ENCODE peak calls at places on chromosomes 1 and 21, in four cellular contexts. One of them, this sample, is unnamed.

GRCh38 chr1:8373547-8374270 is 55.8 kb downstream of the SLC45A1 start:
- DNase-seq in K562: no peak
- DNase-seq in GM12878: no peak
- DNase-seq in HepG2: no peak
- DNase-seq in this sample: no peak

GRCh38 chr1:45929257-45929687 is 125.9 kb downstream of the MAST2 start:
- DNase-seq in K562: peak
- DNase-seq in GM12878: no peak
- DNase-seq in HepG2: peak
- DNase-seq in this sample: peak

GRCh38 chr1:118767971-118768370 is 220.2 kb downstream of the TBX15 start:
- DNase-seq in K562: no peak
- DNase-seq in GM12878: no peak
- DNase-seq in HepG2: no peak
- DNase-seq in this sample: no peak

GRCh38 chr1:28036431-28036830 is 52.0 kb downstream of the EYA3 start:
- DNase-seq in K562: no peak
- DNase-seq in GM12878: no peak
- DNase-seq in HepG2: no peak
- DNase-seq in this sample: no peak

GRCh38 chr1:112504666-112505399 is 3.9 kb upstream of the WNT2B start:
- DNase-seq in K562: no peak
- DNase-seq in GM12878: no peak
- DNase-seq in HepG2: no peak
- DNase-seq in this sample: no peak

GRCh38 chr1:6072774-6073479 is 27.2 kb downstream of the KCNAB2 start:
- DNase-seq in K562: no peak
- DNase-seq in GM12878: no peak
- DNase-seq in HepG2: no peak
- DNase-seq in this sample: no peak

GRCh38 chr1:11098931-11099309 is 749 bp downstream of the EXOSC10 start:
- DNase-seq in K562: no peak
- DNase-seq in GM12878: no peak
- DNase-seq in HepG2: no peak
- DNase-seq in this sample: no peak

GRCh38 chr1:65068202-65069011 is 79.6 kb upstream of the AK4 start:
- DNase-seq in K562: peak
- DNase-seq in GM12878: no peak
- DNase-seq in HepG2: no peak
- DNase-seq in this sample: no peak

GRCh38 chr1:227729881-227730629 is 5.0 kb downstream of the JMJD4 start:
- DNase-seq in K562: peak
- DNase-seq in GM12878: no peak
- DNase-seq in HepG2: peak
- DNase-seq in this sample: peak

GRCh38 chr21:34733866-34734265 is 65.1 kb downstream of the CLIC6 start:
- DNase-seq in K562: no peak
- DNase-seq in GM12878: no peak
- DNase-seq in HepG2: no peak
- DNase-seq in this sample: no peak

GRCh38 chr1:111716371-111716770 is 22.8 kb downstream of the INKA2 start:
- DNase-seq in K562: no peak
- DNase-seq in GM12878: no peak
- DNase-seq in HepG2: no peak
- DNase-seq in this sample: no peak

GRCh38 chr21:34846214-34846575 is 177.4 kb downstream of the CLIC6 start:
- DNase-seq in K562: no peak
- DNase-seq in GM12878: no peak
- DNase-seq in HepG2: no peak
- DNase-seq in this sample: no peak

GRCh38 chr1:50976890-50977574 is 7.0 kb downstream of the CDKN2C start:
- DNase-seq in K562: peak
- DNase-seq in GM12878: no peak
- DNase-seq in HepG2: peak
- DNase-seq in this sample: peak

GRCh38 chr1:224929335-224930237 is at the start of gene DNAH14:
- DNase-seq in K562: peak
- DNase-seq in GM12878: no peak
- DNase-seq in HepG2: peak
- DNase-seq in this sample: peak

GRCh38 chr1:119868176-119868575 is 28.1 kb downstream of the ADAM30 start:
- DNase-seq in K562: no peak
- DNase-seq in GM12878: no peak
- DNase-seq in HepG2: no peak
- DNase-seq in this sample: no peak
- TF ChIP-seq FOXK2 in K562: no peak
- TF ChIP-seq FOXK2 in GM12878: no peak
- TF ChIP-seq FOXK2 in HepG2: no peak
- TF ChIP-seq FOXK2 in this sample: no peak

GRCh38 chr1:102191723-102192122 is 195.0 kb upstream of the OLFM3 start:
- DNase-seq in K562: no peak
- DNase-seq in GM12878: peak
- DNase-seq in HepG2: peak
- DNase-seq in this sample: peak
- TF ChIP-seq SP1 in K562: no peak
- TF ChIP-seq SP1 in GM12878: no peak
- TF ChIP-seq SP1 in HepG2: no peak
- TF ChIP-seq SP1 in this sample: no peak

GRCh38 chr1:159828916-159829634 is 2.4 kb downstream of the SLAMF8 start:
- DNase-seq in K562: peak
- DNase-seq in GM12878: peak
- DNase-seq in HepG2: peak
- DNase-seq in this sample: peak
- TF ChIP-seq TARDBP in K562: no peak
- TF ChIP-seq TARDBP in GM12878: no peak
- TF ChIP-seq TARDBP in HepG2: no peak
- TF ChIP-seq TARDBP in this sample: no peak

GRCh38 chr1:216705686-216706085 is 17.5 kb downstream of the ESRRG start:
- DNase-seq in K562: no peak
- DNase-seq in GM12878: no peak
- DNase-seq in HepG2: no peak
- DNase-seq in this sample: no peak

GRCh38 chr1:216700779-216701178 is 22.4 kb downstream of the ESRRG start:
- DNase-seq in K562: no peak
- DNase-seq in GM12878: no peak
- DNase-seq in HepG2: no peak
- DNase-seq in this sample: no peak

DNA sequence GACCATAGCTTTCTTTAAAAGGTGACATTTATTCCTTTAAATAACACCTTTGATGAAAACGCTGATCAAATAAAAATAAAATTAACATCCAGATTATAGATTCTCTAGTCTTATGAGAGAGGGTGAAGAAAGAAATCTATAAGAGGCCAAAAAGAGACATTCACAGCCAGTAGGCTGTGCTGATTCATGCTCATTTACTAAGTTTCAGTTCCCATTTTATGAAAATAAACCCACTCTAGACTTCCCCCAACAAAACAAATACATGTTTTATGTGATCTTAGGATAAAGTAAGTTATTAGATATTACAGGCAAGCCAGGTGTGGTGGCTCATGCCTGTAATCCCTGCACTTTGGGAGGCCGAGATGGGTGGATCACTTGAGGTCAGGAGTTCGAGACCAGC is 21.1 kb downstream of the ESRRG start:
- DNase-seq in K562: no peak
- DNase-seq in GM12878: no peak
- DNase-seq in HepG2: no peak
- DNase-seq in this sample: no peak
- TF ChIP-seq FOXK2 in K562: no peak
- TF ChIP-seq FOXK2 in GM12878: no peak
- TF ChIP-seq FOXK2 in HepG2: no peak
- TF ChIP-seq FOXK2 in this sample: no peak

GRCh38 chr1:158045639-158046038 is 52.2 kb downstream of the KIRREL1 start:
- DNase-seq in K562: no peak
- DNase-seq in GM12878: no peak
- DNase-seq in HepG2: no peak
- DNase-seq in this sample: no peak

GRCh38 chr1:158046726-158047510 is 53.5 kb downstream of the KIRREL1 start:
- DNase-seq in K562: no peak
- DNase-seq in GM12878: no peak
- DNase-seq in HepG2: no peak
- DNase-seq in this sample: no peak

GRCh38 chr1:158040323-158040722 is 46.9 kb downstream of the KIRREL1 start:
- DNase-seq in K562: no peak
- DNase-seq in GM12878: no peak
- DNase-seq in HepG2: no peak
- DNase-seq in this sample: no peak

GRCh38 chr1:158039380-158039779 is 45.9 kb downstream of the KIRREL1 start:
- DNase-seq in K562: no peak
- DNase-seq in GM12878: no peak
- DNase-seq in HepG2: no peak
- DNase-seq in this sample: no peak

GRCh38 chr1:158043232-158043631 is 49.8 kb downstream of the KIRREL1 start:
- DNase-seq in K562: peak
- DNase-seq in GM12878: no peak
- DNase-seq in HepG2: no peak
- DNase-seq in this sample: no peak
- TF ChIP-seq SP1 in K562: no peak
- TF ChIP-seq SP1 in GM12878: no peak
- TF ChIP-seq SP1 in HepG2: no peak
- TF ChIP-seq SP1 in this sample: no peak

DNA sequence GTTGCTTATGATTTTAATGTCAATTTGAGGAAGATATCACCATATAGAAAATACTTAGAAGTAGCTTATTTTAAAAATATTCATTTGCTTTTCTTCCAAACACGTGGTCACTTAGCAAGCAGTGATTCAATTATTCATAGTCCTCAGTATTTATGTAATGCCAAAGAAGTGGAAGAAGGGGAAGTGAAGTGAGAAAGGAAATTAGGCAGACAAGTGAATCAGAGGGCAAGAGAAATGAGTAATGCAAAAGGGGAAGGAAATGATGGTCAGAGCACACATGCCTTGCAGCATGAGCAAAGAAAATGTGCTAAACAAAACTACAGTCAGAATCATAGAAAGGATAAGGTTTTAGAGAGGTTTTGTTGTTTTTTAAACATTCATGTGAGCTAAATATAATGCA is 31.8 kb downstream of the SDCCAG8 start:
- DNase-seq in K562: no peak
- DNase-seq in GM12878: peak
- DNase-seq in HepG2: no peak
- DNase-seq in this sample: no peak
- TF ChIP-seq TARDBP in K562: no peak
- TF ChIP-seq TARDBP in GM12878: no peak
- TF ChIP-seq TARDBP in HepG2: no peak
- TF ChIP-seq TARDBP in this sample: no peak

DNA sequence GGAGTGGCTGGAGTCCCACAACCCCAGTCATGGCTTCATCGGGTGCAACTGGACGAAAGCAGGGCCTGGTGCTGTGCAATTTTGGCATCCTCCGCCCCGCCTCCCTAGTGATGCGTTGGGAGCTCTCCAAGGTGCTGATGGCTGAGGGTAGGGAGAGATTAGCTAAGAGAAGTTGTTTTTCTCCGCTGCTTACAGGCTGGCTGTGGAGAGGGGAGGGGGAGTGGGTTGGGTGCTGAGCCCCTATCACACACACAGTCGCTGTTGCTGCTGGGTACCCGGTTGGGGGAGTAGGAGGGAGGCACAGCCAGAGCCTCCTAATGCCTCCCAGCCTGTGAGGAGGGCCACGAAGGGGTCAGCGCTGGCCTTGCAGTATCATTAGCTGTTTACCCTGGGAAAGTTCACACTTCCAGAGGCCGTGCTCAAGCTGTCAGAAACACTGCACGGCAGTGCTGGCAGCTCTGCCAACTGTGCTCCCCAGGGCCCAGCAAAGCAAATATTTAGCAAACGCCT is 110.0 kb downstream of the GRIK3 start:
- DNase-seq in K562: peak
- DNase-seq in GM12878: no peak
- DNase-seq in HepG2: peak
- DNase-seq in this sample: peak
- TF ChIP-seq FOXK2 in K562: no peak
- TF ChIP-seq FOXK2 in GM12878: no peak
- TF ChIP-seq FOXK2 in HepG2: no peak
- TF ChIP-seq FOXK2 in this sample: no peak

GRCh38 chr1:201248721-201249559 is 34.4 kb upstream of the PKP1 start:
- DNase-seq in K562: no peak
- DNase-seq in GM12878: no peak
- DNase-seq in HepG2: no peak
- DNase-seq in this sample: no peak

GRCh38 chr1:201251851-201252430 is 31.4 kb upstream of the PKP1 start:
- DNase-seq in K562: no peak
- DNase-seq in GM12878: no peak
- DNase-seq in HepG2: no peak
- DNase-seq in this sample: no peak

GRCh38 chr1:201252833-201253810 is 30.2 kb upstream of the PKP1 start:
- DNase-seq in K562: no peak
- DNase-seq in GM12878: no peak
- DNase-seq in HepG2: no peak
- DNase-seq in this sample: no peak

GRCh38 chr1:201251411-201251810 is 31.9 kb upstream of the PKP1 start:
- DNase-seq in K562: no peak
- DNase-seq in GM12878: no peak
- DNase-seq in HepG2: no peak
- DNase-seq in this sample: no peak

GRCh38 chr1:201250326-201251011 is 32.8 kb upstream of the PKP1 start:
- DNase-seq in K562: no peak
- DNase-seq in GM12878: no peak
- DNase-seq in HepG2: no peak
- DNase-seq in this sample: no peak
- TF ChIP-seq SP1 in K562: no peak
- TF ChIP-seq SP1 in GM12878: no peak
- TF ChIP-seq SP1 in HepG2: no peak
- TF ChIP-seq SP1 in this sample: no peak

DNA sequence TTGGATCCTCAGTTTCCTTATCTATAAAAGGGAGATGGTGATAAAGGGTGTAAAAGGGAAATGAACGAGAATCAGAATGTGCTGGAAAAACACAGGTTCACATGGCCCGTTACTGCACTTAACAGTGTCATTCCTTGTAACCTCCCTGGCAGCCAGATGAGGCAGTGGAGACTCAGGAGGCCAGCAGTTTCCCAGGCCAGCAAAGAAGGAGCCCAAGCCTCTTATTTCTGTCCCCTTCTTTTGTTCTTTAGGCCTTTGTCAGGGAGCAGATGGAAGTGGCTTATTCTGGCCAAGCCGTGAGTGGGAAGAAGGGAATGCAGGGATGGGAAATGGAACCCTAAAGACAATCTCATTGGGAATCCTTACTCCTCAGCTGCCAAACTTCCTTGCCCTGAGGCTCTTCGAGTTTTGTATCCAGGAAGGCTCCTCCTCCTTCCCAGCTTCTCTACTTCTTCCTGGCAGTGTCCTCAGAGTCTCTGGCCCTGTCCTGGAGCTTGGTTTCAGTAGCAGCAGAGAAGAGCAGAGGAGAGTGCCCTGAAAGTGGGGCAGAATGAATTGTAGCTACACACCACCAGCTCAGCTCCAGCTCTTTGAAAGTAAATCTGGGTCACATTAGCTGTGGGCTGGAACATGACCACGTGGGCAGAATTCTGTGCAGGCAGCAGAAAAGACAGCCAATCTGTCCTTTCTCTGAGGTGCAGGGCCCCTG is 63.8 kb downstream of the NDUFS5 start:
- DNase-seq in K562: no peak
- DNase-seq in GM12878: no peak
- DNase-seq in HepG2: no peak
- DNase-seq in this sample: no peak
- TF ChIP-seq TARDBP in K562: no peak
- TF ChIP-seq TARDBP in GM12878: no peak
- TF ChIP-seq TARDBP in HepG2: no peak
- TF ChIP-seq TARDBP in this sample: no peak

GRCh38 chr1:47532831-47533175 is 95.0 kb downstream of the FOXD2 start:
- DNase-seq in K562: no peak
- DNase-seq in GM12878: no peak
- DNase-seq in HepG2: no peak
- DNase-seq in this sample: no peak
- TF ChIP-seq FOXK2 in K562: no peak
- TF ChIP-seq FOXK2 in GM12878: no peak
- TF ChIP-seq FOXK2 in HepG2: no peak
- TF ChIP-seq FOXK2 in this sample: no peak